ENCODE peak calls at places on chromosome 2, in ten cellular contexts. P is SK-MEL-5, H is T1000, C is NCI-H2081, Q is endothelial cell of umbilical vein, L is neuronal stem cell, U is SHP77, V is T follicular helper cell, W is adrenal gland, E is A549. D is an unnamed sample.

GRCh38 chr2:28102455-28102874 is 211.9 kb downstream of the BABAM2 start:
- DNase-seq in P (no peak), H (no peak), C (no peak), Q (peak), L (no peak), U (no peak), V (no peak), W (no peak), E (no peak), D (no peak)

GRCh38 chr2:190635781-190636180 is 13.1 kb upstream of the NAB1 start:
- DNase-seq in P (no peak), H (no peak), C (no peak), Q (no peak), L (no peak), U (no peak), V (peak), W (no peak), E (peak), D (no peak)

GRCh38 chr2:112814278-112814677 is 22.3 kb downstream of the IL1B start:
- DNase-seq in P (no peak), H (no peak), C (no peak), Q (no peak), L (no peak), U (no peak), V (no peak), W (no peak), E (no peak), D (no peak)

GRCh38 chr2:199261221-199261620 is 196.5 kb downstream of the SATB2 start:
- DNase-seq in P (no peak), H (no peak), C (no peak), Q (peak), L (no peak), U (peak), V (no peak), W (no peak), E (peak), D (no peak)

GRCh38 chr2:60527762-60528161 is 25.7 kb downstream of the BCL11A start:
- DNase-seq in P (peak), H (no peak), C (no peak), Q (no peak), L (no peak), U (no peak), V (no peak), W (no peak), E (no peak), D (no peak)

GRCh38 chr2:217098435-217098834 is 238.6 kb upstream of the TNP1 start:
- DNase-seq in P (no peak), H (no peak), C (no peak), Q (no peak), L (no peak), U (no peak), V (no peak), W (no peak), E (no peak), D (no peak)

GRCh38 chr2:20577495-20578235 is 73.2 kb downstream of the HS1BP3 start:
- DNase-seq in P (no peak), H (peak), C (no peak), Q (peak), L (no peak), U (no peak), V (no peak), W (no peak), E (peak), D (no peak)

GRCh38 chr2:43007901-43008300 is 215.5 kb upstream of the HAAO start:
- DNase-seq in P (no peak), H (no peak), C (no peak), Q (no peak), L (no peak), U (no peak), V (no peak), W (no peak), E (no peak), D (no peak)

D was measured in T-cell.